ENCODE peak calls at places on chromosomes 16 and 17, in five cellular contexts. Y, K, E, N and D are unnamed samples.
A peak's percentile ranks its signal among the peaks of the same experiment; 100 is the strongest.

GRCh38 chr17:67020293-67020766 is 24.0 kb upstream of the CACNG1 start:
- DNase-seq in Y (no peak), K (no peak), E (no peak), N (no peak), D (no peak)

GRCh38 chr16:79299154-79299799 is 301.3 kb downstream of the MAF start:
- DNase-seq in Y (no peak), K (no peak), E (no peak), N (no peak), D (no peak)

GRCh38 chr17:28897769-28898259 is 281 bp upstream of the FLOT2 start:
- DNase-seq in Y (no peak), K (peak; percentile 37), E (no peak), N (no peak), D (no peak)

GRCh38 chr16:9053006-9053601 is 38.3 kb upstream of the HAPSTR1 start:
- DNase-seq in Y (peak; percentile 49), K (peak; percentile 70), E (peak; percentile 73), N (no peak), D (peak; percentile 20)

GRCh38 chr16:5175263-5175662 is 77.7 kb upstream of the EEF2KMT start:
- DNase-seq in Y (peak; percentile 34), K (no peak), E (no peak), N (no peak), D (no peak)

GRCh38 chr17:78174332-78174869 is 6.0 kb downstream of the SYNGR2 start:
- DNase-seq in Y (peak; percentile 91), K (peak; percentile 73), E (no peak), N (no peak), D (peak; percentile 66)

GRCh38 chr17:15332338-15332737 is 9.1 kb downstream of the TEKT3 start:
- DNase-seq in Y (no peak), K (no peak), E (no peak), N (no peak), D (no peak)

GRCh38 chr16:66271074-66272060 is 95.1 kb upstream of the CDH5 start:
- DNase-seq in Y (no peak), K (no peak), E (no peak), N (no peak), D (no peak)

GRCh38 chr16:63228259-63228658 is 1192.0 kb upstream of the CDH8 start:
- DNase-seq in Y (no peak), K (no peak), E (no peak), N (no peak), D (no peak)

GRCh38 chr17:35695613-35696012 is 35.8 kb upstream of the RASL10B start:
- DNase-seq in Y (no peak), K (no peak), E (no peak), N (no peak), D (no peak)

GRCh38 chr17:36697907-36698526 is 96.6 kb downstream of the MRM1 start:
- DNase-seq in Y (no peak), K (no peak), E (no peak), N (no peak), D (no peak)

GRCh38 chr16:19092653-19093410 is 20.9 kb upstream of the ITPRIPL2 start:
- DNase-seq in Y (no peak), K (no peak), E (no peak), N (no peak), D (no peak)

GRCh38 chr17:75909051-75909811 is 4.5 kb upstream of the MRPL38 start:
- DNase-seq in Y (no peak), K (no peak), E (no peak), N (no peak), D (no peak)

GRCh38 chr17:63405741-63406261 is 40.3 kb downstream of the CYB561 start:
- DNase-seq in Y (no peak), K (peak; percentile 83), E (peak; percentile 88), N (peak; percentile 28), D (no peak)

GRCh38 chr16:66474750-66475199 is 47.7 kb downstream of the BEAN1 start:
- DNase-seq in Y (peak; percentile 27), K (peak; percentile 31), E (no peak), N (peak; percentile 70), D (no peak)

GRCh38 chr16:81315271-81316175 is 761 bp downstream of the GAN start:
- DNase-seq in Y (peak; percentile 68), K (peak; percentile 58), E (peak; percentile 43), N (peak; percentile 35), D (peak; percentile 9)

GRCh38 chr17:7707446-7707845 is 2.4 kb downstream of the EFNB3 start:
- DNase-seq in Y (no peak), K (no peak), E (no peak), N (no peak), D (no peak)

GRCh38 chr16:76970745-76971099 is 220.3 kb upstream of the MON1B start:
- DNase-seq in Y (no peak), K (no peak), E (no peak), N (no peak), D (no peak)

GRCh38 chr17:29560306-29560705 is 6.5 kb downstream of the ABHD15 start:
- DNase-seq in Y (no peak), K (no peak), E (no peak), N (no peak), D (no peak)

GRCh38 chr17:74227681-74228080 is 14.3 kb downstream of the TTYH2 start:
- DNase-seq in Y (no peak), K (no peak), E (no peak), N (no peak), D (no peak)

GRCh38 chr17:57663326-57664070 is 81.6 kb downstream of the CCDC182 start:
- DNase-seq in Y (no peak), K (no peak), E (no peak), N (no peak), D (no peak)
- H3K4me3 ChIP-seq in Y (no peak overlapping the region), K (no peak overlapping the region), E (no peak overlapping the region), N (no peak overlapping the region), D (peak overlapping the region; percentile 61)

DNA sequence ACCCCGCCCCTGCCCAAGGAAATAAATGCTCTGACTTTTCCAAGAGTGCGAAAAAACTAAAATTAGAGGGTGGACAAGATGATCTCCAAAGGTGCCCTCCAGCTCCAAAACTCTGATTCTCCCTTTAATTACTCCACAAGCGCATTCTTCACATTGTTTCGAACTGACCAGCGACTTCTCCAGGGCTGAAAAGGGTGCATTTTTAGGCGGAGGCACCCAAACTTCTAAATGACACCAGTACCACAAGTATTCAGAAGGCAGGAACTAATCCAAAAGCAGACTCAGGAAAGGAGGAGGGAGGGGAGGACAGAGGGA is 750 bp downstream of the ZFHX3 start:
- DNase-seq in Y (no peak), K (no peak), E (peak; percentile 70), N (no peak), D (no peak)
- H3K27ac ChIP-seq in Y (peak overlapping the region; percentile 96), K (no peak overlapping the region), E (peak overlapping the region; percentile 70), N (no peak overlapping the region), D (peak overlapping the region; percentile 99)

GRCh38 chr17:49963277-49963625 is 5.7 kb upstream of the DLX4 start:
- DNase-seq in Y (no peak), K (no peak), E (no peak), N (no peak), D (no peak)
- H3K4me3 ChIP-seq in Y (no peak overlapping the region), K (no peak overlapping the region), E (no peak overlapping the region), N (no peak overlapping the region), D (no peak overlapping the region)

GRCh38 chr17:76969598-76970172 is 101.5 kb downstream of the MGAT5B start:
- DNase-seq in Y (no peak), K (no peak), E (no peak), N (no peak), D (no peak)

GRCh38 chr17:76972046-76972641 is 103.9 kb downstream of the MGAT5B start:
- DNase-seq in Y (no peak), K (no peak), E (no peak), N (no peak), D (no peak)

GRCh38 chr17:76966486-76967181 is 98.4 kb downstream of the MGAT5B start:
- DNase-seq in Y (no peak), K (no peak), E (no peak), N (no peak), D (no peak)

GRCh38 chr17:76968707-76969597 is 100.7 kb downstream of the MGAT5B start:
- DNase-seq in Y (peak; percentile 55), K (no peak), E (no peak), N (peak; percentile 45), D (no peak)

GRCh38 chr17:76967762-76968161 is 99.6 kb downstream of the MGAT5B start:
- DNase-seq in Y (no peak), K (no peak), E (no peak), N (no peak), D (no peak)
- H3K27ac ChIP-seq in Y (no peak overlapping the region), K (no peak overlapping the region), E (no peak overlapping the region), N (no peak overlapping the region), D (no peak overlapping the region)

GRCh38 chr17:48055531-48056245 is 7.5 kb downstream of the NFE2L1 start:
- DNase-seq in Y (no peak), K (no peak), E (peak; percentile 95), N (no peak), D (no peak)
- H3K4me3 ChIP-seq in Y (no peak overlapping the region), K (no peak overlapping the region), E (peak overlapping the region; percentile 93), N (no peak overlapping the region), D (peak overlapping the region; percentile 88)

DNA sequence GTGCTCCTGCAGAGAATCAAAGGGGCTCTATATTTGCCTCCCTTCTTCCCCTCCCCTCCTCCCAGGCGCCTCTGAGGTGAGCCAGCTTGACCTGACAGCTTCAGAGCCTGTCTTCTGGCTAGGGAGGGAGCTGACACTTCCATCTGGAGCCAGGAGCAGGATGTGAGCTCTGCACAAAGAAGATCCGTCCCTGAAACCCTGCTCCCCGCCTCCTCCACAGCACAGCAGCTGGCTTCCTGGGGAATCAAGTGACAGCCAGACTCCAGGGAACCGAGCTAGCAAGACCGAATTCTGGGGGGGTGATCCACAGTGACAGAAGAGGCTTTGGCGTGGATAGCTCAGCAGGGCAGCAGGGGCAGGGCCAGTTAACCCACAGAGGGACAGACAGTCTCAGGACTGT is 37.2 kb downstream of the CCDC182 start:
- DNase-seq in Y (no peak), K (no peak), E (peak; percentile 3), N (no peak), D (no peak)
- H3K27ac ChIP-seq in Y (no peak overlapping the region), K (no peak overlapping the region), E (no peak overlapping the region), N (no peak overlapping the region), D (no peak overlapping the region)

DNA sequence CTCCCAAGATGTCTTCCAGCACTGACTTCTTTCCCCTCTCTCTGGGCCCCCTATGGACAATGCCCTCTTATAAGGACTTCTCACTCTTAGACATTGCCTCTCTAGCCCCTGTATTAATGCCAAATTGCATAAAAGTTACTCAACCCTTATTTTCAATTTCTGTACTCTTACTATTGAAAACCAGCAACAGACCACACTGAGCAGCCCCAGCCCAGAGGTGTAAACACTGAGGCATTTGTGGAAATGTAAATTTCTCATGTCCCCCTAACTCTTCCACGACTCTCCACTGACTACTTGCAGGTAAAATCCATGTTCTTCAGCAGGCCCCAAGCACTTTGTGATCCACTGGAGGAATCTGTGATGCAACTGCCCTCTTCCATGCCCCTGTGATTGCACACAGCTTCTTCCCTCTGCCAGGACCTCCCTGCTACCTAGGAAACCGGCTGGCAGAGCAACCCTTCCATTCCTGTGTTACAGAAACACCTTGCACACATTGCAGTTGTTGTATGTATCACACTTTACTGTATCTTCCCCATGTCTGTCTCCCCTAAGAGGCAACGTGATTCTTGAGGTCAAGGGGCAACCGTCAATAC is 4.4 kb downstream of the N4BP1 start:
- DNase-seq in Y (no peak), K (no peak), E (no peak), N (no peak), D (no peak)
- H3K4me3 ChIP-seq in Y (no peak overlapping the region), K (no peak overlapping the region), E (no peak overlapping the region), N (no peak overlapping the region), D (no peak overlapping the region)

DNA sequence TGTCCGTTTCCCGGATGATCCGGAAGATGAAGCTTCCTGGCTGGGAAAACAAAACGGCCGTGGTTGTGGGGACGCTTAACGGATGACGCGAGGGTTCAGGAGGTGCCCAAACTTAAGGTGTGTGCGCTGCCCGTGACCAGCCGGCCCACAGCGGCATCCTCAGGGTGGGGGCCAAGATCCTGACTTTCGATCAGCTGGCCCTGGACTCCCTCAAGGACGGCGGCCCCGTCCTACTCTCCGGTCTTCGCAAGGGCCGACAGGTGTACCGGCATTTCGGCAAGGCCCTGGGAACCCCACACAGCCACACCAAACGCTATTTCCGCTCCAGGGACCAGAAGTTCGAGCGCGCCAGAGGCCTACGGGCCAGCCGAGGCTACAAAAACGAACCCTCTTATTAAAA is 1.1 kb upstream of the C16orf90 start:
- DNase-seq in Y (no peak), K (no peak), E (no peak), N (no peak), D (no peak)
- H3K27ac ChIP-seq in Y (no peak overlapping the region), K (no peak overlapping the region), E (no peak overlapping the region), N (no peak overlapping the region), D (no peak overlapping the region)